ENCODE peak calls at places on chromosomes 11 and 22, in four cellular contexts. V, M, O and U are unnamed samples. For H3K4me1, the result is how much of the 10 kb centered on the place peaks cover.

GRCh38 chr11:121482231-121483129 is 29.7 kb upstream of the SORL1-AS1 start:
- DNase-seq in V (no peak), M (peak), O (no peak), U (peak)

GRCh38 chr22:36965716-36966115 is 52.3 kb downstream of the CSF2RB start:
- DNase-seq in V (no peak), M (no peak), O (no peak), U (no peak)

GRCh38 chr11:926341-926916 is 759 bp downstream of the AP2A2 start:
- DNase-seq in V (peak), M (no peak), O (peak), U (peak)

GRCh38 chr11:62805044-62805892 is at the start of gene NXF1:
- DNase-seq in V (peak), M (peak), O (peak), U (peak)

GRCh38 chr11:67698247-67698646 is 23.8 kb upstream of the ALDH3B2 start:
- DNase-seq in V (no peak), M (no peak), O (no peak), U (no peak)

GRCh38 chr11:23959466-23959865 is 537.4 kb upstream of the LUZP2 start:
- DNase-seq in V (no peak), M (no peak), O (no peak), U (no peak)

GRCh38 chr11:88338223-88338661 is 706 bp upstream of the CTSC start:
- DNase-seq in V (peak), M (no peak), O (peak), U (peak)

GRCh38 chr11:44559207-44559943 is 6.1 kb upstream of the CD82 start:
- DNase-seq in V (no peak), M (no peak), O (no peak), U (no peak)

GRCh38 chr22:46052331-46052771 is 75.4 kb upstream of the WNT7B start:
- DNase-seq in V (peak), M (peak), O (no peak), U (no peak)

GRCh38 chr11:3996651-3997050 is 97.9 kb upstream of the RRM1 start:
- DNase-seq in V (no peak), M (no peak), O (no peak), U (no peak)

GRCh38 chr22:38422615-38423511 is 32.1 kb downstream of the KCNJ4 start:
- DNase-seq in V (no peak), M (no peak), O (no peak), U (no peak)

GRCh38 chr22:31753005-31753633 is 700 bp upstream of the DEPDC5 start:
- DNase-seq in V (peak), M (peak), O (peak), U (no peak)
- TF ChIP-seq POLR2A in V (no peak), M (no peak), O (no peak), U (peak)

DNA sequence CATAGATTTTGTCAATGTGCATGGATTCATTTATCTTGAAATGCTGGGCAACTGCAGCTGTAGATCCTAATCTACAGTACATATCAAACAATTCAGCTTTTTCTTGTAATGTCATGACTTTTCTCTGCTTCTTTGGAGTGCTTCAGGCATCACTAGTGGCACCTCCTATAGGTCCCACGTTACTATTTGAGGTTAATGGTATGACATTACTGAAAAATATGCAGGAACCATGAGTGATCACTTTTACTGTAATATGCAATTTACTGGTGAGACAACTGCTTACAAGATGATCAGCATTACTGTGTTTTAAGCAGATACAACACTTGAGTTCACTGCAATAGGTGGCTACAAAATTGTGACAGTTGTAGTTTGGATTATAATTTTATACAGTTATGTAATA is 3.0 kb downstream of the CENATAC start:
- DNase-seq in V (no peak), M (no peak), O (no peak), U (no peak)
- H3K4me1 ChIP-seq in V (under half), M (under half), O (under half), U (under half)

GRCh38 chr11:46367916-46368267 is 13.6 kb upstream of the MDK start:
- DNase-seq in V (no peak), M (no peak), O (no peak), U (no peak)

GRCh38 chr11:46364791-46365190 is 16.7 kb upstream of the MDK start:
- DNase-seq in V (no peak), M (no peak), O (no peak), U (no peak)

GRCh38 chr11:46366661-46367161 is 14.8 kb upstream of the MDK start:
- DNase-seq in V (no peak), M (no peak), O (no peak), U (no peak)

GRCh38 chr11:46367244-46367915 is 14.1 kb upstream of the MDK start:
- DNase-seq in V (peak), M (no peak), O (no peak), U (peak)

GRCh38 chr11:46366260-46366659 is 15.2 kb upstream of the MDK start:
- DNase-seq in V (no peak), M (no peak), O (no peak), U (no peak)
- TF ChIP-seq POLR2A in V (no peak), M (no peak), O (no peak), U (no peak)

GRCh38 chr22:32883131-32883530 is 81.6 kb downstream of the TIMP3 start:
- DNase-seq in V (no peak), M (no peak), O (no peak), U (no peak)

GRCh38 chr22:32879550-32879949 is 78.0 kb downstream of the TIMP3 start:
- DNase-seq in V (no peak), M (no peak), O (no peak), U (no peak)

GRCh38 chr22:32880906-32881596 is 79.5 kb downstream of the TIMP3 start:
- DNase-seq in V (peak), M (no peak), O (peak), U (peak)

GRCh38 chr22:32880061-32880460 is 78.6 kb downstream of the TIMP3 start:
- DNase-seq in V (peak), M (no peak), O (no peak), U (no peak)

DNA sequence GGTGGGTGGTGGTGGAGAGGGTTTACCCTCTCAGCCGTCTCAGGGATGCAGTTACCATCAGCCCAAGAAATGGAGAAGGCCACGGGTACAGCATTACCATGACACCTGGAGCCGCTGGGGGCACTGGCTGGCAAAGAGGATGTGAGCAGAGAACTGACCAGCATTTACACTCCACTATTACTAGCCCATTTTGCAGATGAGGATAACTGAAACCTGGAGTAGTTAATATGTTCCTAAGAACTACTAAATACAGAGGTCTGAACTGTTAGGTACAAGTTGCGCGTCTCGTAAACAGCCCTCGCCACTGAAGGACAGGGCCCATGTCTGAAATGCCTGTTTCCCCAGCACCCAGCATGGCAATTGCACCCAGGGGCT is 79.0 kb downstream of the TIMP3 start:
- DNase-seq in V (no peak), M (no peak), O (no peak), U (no peak)
- H3K4me1 ChIP-seq in V (under half), M (under half), O (under half), U (under half)

GRCh38 chr11:65536412-65537295 is 11.8 kb downstream of the SCYL1 start:
- DNase-seq in V (no peak), M (no peak), O (no peak), U (no peak)

GRCh38 chr11:65538915-65539374 is 14.1 kb downstream of the SCYL1 start:
- DNase-seq in V (no peak), M (no peak), O (no peak), U (no peak)

GRCh38 chr11:65537620-65538231 is 12.8 kb downstream of the SCYL1 start:
- DNase-seq in V (no peak), M (no peak), O (no peak), U (no peak)

GRCh38 chr11:65538232-65538914 is 13.5 kb downstream of the SCYL1 start:
- DNase-seq in V (no peak), M (no peak), O (no peak), U (no peak)

DNA sequence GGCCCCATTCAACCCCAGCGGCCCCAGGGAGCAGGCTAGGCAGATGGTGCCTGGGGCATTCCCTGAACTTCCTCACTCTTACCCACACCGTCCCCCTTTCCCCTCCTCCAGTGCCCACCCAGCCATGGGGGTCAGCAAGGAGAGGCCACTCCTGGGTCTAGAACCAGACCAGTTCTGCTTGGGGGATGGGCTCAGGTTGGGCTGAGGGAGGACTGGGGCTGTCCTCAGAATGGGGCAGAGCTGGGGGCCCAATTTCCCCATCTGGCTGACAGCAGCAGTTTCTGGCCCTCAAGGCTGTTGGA is 12.4 kb downstream of the SCYL1 start:
- DNase-seq in V (no peak), M (no peak), O (no peak), U (no peak)
- TF ChIP-seq POLR2A in V (no peak), M (no peak), O (no peak), U (no peak)

DNA sequence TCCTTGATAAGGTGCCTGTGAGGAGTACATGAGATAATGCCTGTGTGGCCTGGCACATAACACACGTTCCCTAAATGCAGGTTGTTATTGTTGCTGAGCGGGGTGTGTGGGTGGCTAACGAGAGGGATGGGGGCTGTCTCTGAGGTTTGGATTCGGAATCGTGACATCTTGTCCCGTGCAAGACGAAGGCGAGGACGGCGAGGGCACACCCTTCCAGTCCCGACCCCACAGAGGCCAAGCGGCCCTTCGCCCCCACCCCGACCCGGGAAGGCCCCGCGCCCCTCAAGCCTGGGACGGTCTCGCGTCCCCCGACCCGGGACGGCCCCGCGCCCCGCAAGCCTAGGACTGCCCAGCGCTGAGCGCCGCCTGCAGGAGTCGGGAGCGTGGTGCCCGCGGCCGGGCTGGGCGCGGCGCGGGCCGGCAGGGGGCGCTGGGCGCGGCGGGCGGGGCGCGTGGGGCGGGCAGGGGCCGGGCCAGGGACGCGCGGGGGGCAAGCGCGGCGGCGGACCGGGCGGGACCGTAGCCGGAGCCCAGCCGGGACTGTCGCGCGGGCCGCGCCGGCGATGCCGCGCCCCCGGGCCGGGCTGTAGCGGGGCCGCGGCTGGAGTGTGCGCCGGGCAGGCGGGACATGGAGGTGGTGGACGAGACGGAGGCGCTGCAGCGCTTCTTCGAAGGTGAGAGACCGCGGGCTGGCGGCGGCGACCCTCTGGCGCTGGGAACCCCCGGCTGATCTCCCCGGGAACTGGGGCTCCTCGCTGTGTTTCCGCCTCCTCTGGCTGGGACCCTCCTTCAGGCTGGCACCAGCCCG is at the start of gene MYRF:
- DNase-seq in V (no peak), M (no peak), O (no peak), U (peak)
- H3K4me1 ChIP-seq in V (under half), M (under half), O (under half), U (under half)